ENCODE peak calls at places on chromosomes 13 and 19, in six cellular contexts. U is stomach, J is mucosa of descending colon, Y is breast epithelium, A is AG04450, X is astrocyte of the cerebellum. N is an unnamed sample.
A peak's percentile ranks its signal among the peaks of the same experiment; 100 is the strongest.

GRCh38 chr13:72149701-72150100 is 282.7 kb upstream of the DACH1 start:
- DNase-seq in A (no peak), J (no peak), Y (no peak), U (no peak), X (no peak), N (no peak)

GRCh38 chr19:4208385-4209094 is 20.8 kb upstream of the EBI3 start:
- DNase-seq in J (peak; percentile 63), X (no peak), Y (no peak), A (no peak), U (no peak), N (peak; percentile 48)

GRCh38 chr13:77784531-77784930 is 87.0 kb downstream of the SLAIN1 start:
- DNase-seq in J (no peak), Y (no peak), A (no peak), X (no peak), U (no peak), N (no peak)

GRCh38 chr19:5693195-5694166 is 3.4 kb downstream of the RPL36 start:
- DNase-seq in Y (no peak), J (no peak), X (no peak), U (no peak), A (no peak), N (no peak)

GRCh38 chr13:43170497-43170896 is 147.1 kb downstream of the DNAJC15 start:
- DNase-seq in J (no peak), U (no peak), Y (no peak), X (no peak), A (no peak), N (no peak)

GRCh38 chr19:52492991-52493470 is 34.4 kb upstream of the ZNF808 start:
- DNase-seq in U (no peak), Y (no peak), A (no peak), J (no peak), X (no peak), N (no peak)

GRCh38 chr19:47471733-47472457 is at the start of gene SLC8A2:
- DNase-seq in U (peak; percentile 51), Y (no peak), A (peak; percentile 54), X (peak; percentile 53), J (peak; percentile 65), N (peak; percentile 84)

GRCh38 chr13:61383101-61383500 is 32.5 kb downstream of the PCDH20 start:
- DNase-seq in Y (no peak), A (no peak), U (no peak), X (no peak), J (no peak), N (no peak)

GRCh38 chr19:33953592-33953991 is 156.9 kb downstream of the KCTD15 start:
- DNase-seq in X (no peak), A (no peak), U (no peak), J (no peak), Y (no peak), N (peak; percentile 21)

DNA sequence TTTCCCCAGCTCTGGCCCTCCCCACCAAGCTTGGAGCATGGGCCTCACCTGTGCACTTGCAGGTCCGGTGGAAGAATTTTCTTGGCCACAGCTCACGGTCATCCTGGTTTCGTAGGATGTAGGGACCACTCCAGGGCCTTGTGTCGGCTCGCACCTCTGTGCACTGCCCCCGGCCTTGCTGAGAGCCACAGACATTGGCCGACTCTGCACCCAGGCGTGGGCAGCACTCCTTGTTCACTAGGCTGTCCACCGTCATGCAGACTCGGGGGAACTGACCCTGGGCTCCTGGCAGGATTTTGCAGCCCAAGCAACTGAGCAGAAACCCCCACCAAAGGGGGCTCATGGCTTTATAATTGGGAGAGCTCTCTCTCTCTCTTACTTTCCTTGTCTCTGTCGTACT is 569 bp downstream of the DCT start:
- DNase-seq in A (no peak), U (no peak), J (no peak), Y (no peak), X (no peak), N (no peak)
- H3K4me3 ChIP-seq in A (no peak overlapping the region), U (no peak overlapping the region), J (no peak overlapping the region), Y (no peak overlapping the region), X (no peak overlapping the region), N (no peak overlapping the region)

GRCh38 chr19:1968279-1969175 is 27.6 kb downstream of the CSNK1G2 start:
- DNase-seq in U (no peak), X (no peak), J (no peak), A (no peak), Y (no peak), N (no peak)
- TF ChIP-seq CTCF in U (no peak), X (no peak), J (no peak), A (no peak), Y (no peak), N (no peak)

DNA sequence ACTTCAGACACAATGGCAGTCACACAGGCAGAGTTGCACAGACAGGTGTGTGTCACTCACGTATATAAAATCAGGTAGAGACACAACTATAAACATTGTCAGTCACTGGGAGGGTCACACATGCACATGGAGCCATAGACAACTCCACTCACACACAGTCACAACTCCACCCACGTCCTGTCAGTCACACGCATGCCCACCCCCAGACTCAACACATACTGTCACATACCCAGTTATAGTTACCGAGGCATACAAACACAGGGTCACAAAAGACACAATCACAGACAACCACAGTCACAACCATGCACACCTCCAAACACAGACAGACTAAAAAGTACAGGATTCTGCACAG is 1.5 kb downstream of the NUMBL start:
- DNase-seq in A (no peak), U (no peak), Y (no peak), X (no peak), J (no peak), N (no peak)
- H3K4me3 ChIP-seq in A (peak overlapping the region; percentile 95), U (peak overlapping the region; percentile 70), Y (peak overlapping the region; percentile 94), X (peak overlapping the region; percentile 92), J (no peak overlapping the region), N (peak overlapping the region; percentile 82)

GRCh38 chr19:58408152-58409009 is at the start of gene ZNF584:
- DNase-seq in J (peak; percentile 95), Y (peak; percentile 89), X (peak; percentile 84), U (peak; percentile 94), A (peak; percentile 86), N (peak; percentile 95)
- TF ChIP-seq CTCF in J (no peak), Y (no peak), X (no peak), U (no peak), A (peak; percentile 21), N (no peak)

GRCh38 chr13:87093399-87093798 is 577.8 kb upstream of the SLITRK5 start:
- DNase-seq in Y (no peak), J (no peak), U (no peak), A (no peak), X (no peak), N (no peak)

GRCh38 chr13:87089391-87089790 is 581.8 kb upstream of the SLITRK5 start:
- DNase-seq in X (peak; percentile 1), U (no peak), Y (no peak), A (peak; percentile 58), J (no peak), N (peak; percentile 94)

GRCh38 chr13:87084192-87084591 is 587.0 kb upstream of the SLITRK5 start:
- DNase-seq in Y (no peak), X (no peak), U (no peak), A (no peak), J (no peak), N (no peak)

DNA sequence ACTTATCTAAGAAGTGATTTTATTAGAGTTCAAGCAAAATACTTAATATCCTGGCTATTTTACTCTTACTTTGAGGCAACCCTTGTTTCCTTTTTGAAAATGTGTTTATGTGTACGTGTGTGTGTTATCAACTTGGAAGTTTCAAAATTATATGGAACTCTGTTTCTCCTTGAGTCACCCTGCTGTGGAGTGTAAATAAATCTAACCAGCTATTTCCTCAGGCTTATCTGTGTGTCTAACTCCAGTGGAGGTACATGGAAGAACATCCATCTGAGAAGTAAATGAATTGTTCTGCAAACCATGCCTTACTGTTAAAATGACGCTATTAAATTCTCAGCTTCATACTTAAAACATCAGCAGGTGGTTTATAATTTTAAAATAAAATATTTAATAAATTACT is 583.4 kb upstream of the SLITRK5 start:
- DNase-seq in U (no peak), Y (no peak), X (no peak), A (no peak), J (no peak), N (peak; percentile 81)
- H3K4me3 ChIP-seq in U (no peak overlapping the region), Y (no peak overlapping the region), X (no peak overlapping the region), A (no peak overlapping the region), J (no peak overlapping the region), N (no peak overlapping the region)

DNA sequence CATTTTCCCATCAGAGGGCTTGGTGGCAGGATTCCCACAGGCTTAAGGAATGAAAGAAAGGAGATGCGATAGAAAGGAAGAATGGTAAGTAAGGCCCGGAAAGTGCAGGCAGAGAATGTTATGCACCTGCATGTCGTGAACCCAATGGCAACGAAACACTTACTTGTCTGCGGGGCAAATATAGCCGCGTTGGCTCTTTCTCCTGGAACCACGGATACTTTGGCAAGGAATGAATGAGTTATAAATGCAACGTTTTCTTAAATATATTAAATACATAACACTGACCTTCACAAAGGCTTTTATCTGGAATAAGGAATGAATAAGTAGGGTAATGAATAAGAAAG is 192.1 kb downstream of the KATNAL1 start:
- DNase-seq in U (no peak), X (no peak), J (no peak), Y (no peak), A (no peak), N (no peak)
- TF ChIP-seq CTCF in U (no peak), X (no peak), J (no peak), Y (no peak), A (no peak), N (no peak)

DNA sequence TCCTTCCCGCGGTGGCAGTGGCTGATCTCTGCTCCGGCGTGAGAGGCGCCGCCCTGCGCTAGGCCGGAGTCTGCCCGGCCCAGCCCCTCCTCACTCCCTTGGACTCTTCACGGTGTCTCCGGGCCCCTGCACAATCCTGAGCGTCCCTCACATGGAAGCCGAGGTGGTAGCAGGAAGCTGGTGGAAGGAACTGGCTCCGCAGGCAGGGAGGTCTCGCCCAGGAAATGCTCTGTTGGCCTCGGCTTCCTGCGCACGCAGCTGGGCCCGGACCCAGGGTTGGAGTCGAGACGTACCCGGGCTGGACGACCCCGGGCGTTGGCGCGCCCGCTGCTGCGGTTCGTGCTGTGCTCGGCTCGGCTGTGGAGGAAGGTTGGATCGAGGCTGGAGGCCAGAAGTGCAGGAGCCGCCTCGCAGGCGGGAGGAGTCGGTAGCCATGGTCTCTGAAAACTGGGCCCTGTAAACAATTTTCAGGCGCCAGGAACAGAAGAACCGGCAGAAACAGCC is 46.3 kb downstream of the ZNF724 start:
- DNase-seq in J (no peak), U (no peak), Y (no peak), A (no peak), X (no peak), N (peak; percentile 16)
- H3K4me3 ChIP-seq in J (no peak overlapping the region), U (peak overlapping the region; percentile 9), Y (peak overlapping the region; percentile 61), A (no peak overlapping the region), X (no peak overlapping the region), N (peak overlapping the region; percentile 50)

GRCh38 chr13:21287331-21287907 is 111.0 kb downstream of the MRPL57 start:
- DNase-seq in X (no peak), Y (no peak), A (no peak), J (no peak), U (no peak), N (no peak)
- TF ChIP-seq CTCF in X (no peak), Y (no peak), A (no peak), J (no peak), U (no peak), N (no peak)

DNA sequence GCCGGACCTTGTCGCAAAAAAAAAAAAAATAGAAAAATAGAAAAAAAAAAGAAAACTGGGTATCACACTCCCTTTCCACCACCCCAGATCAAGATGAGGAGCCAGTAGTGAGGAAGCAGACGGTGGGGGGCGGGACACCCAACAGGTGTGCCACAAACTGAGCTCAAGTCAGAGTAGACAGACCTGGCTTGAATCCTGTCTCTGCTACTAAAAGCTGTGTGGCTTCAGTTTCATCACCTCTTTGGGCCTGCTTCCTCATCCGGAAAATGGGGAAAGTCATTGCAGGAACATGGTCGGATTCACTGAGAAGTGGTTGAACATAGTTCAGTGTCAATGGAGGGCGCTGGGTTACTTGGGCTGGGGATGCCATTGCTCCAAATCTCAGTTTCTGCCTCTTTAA is 2.9 kb downstream of the HIF3A start:
- DNase-seq in J (peak; percentile 49), U (no peak), A (no peak), X (no peak), Y (no peak), N (peak; percentile 15)
- H3K4me3 ChIP-seq in J (no peak overlapping the region), U (peak overlapping the region; percentile 53), A (no peak overlapping the region), X (no peak overlapping the region), Y (no peak overlapping the region), N (peak overlapping the region; percentile 67)